ENCODE peak calls at places on chromosome 18, in ten cellular contexts. S is stimulated activated CD4-positive, alpha-beta T cell treated with anti-CD3 and anti-CD28 coated beads, Interleukin-4, amount 100 ng/mL, for 4 hours; H is mucosa of descending colon; G is choroid plexus epithelial cell; V is activated CD8-positive, alpha-beta memory T cell treated with anti-CD3 and anti-CD28 coated beads, Interleukin-2, amount 50 U/mL, for 48 hours; W is fibroblast of pulmonary artery; U is stromal cell of bone marrow; K is astrocyte of the cerebellum; F is NCI-H69; T is NT2/D1. O is an unnamed sample.

GRCh38 chr18:75248426-75249191 is 38.0 kb downstream of the TSHZ1 start:
- DNase-seq in S (no peak), V (no peak), U (no peak), K (no peak), G (no peak), H (no peak), F (peak), T (no peak), W (no peak), O (no peak)

GRCh38 chr18:63869374-63869773 is 18.1 kb upstream of the SERPINB2 start:
- DNase-seq in H (no peak), G (peak), W (peak), V (no peak), S (no peak), T (no peak), K (no peak), U (no peak), F (no peak), O (peak)

GRCh38 chr18:47260138-47260923 is 8.9 kb upstream of the SKOR2 start:
- DNase-seq in K (peak), F (no peak), V (peak), W (peak), U (no peak), T (no peak), H (peak), S (no peak), G (peak), O (no peak)

GRCh38 chr18:32714571-32715148 is 58.2 kb downstream of the KLHL14 start:
- DNase-seq in K (peak), T (peak), V (no peak), W (peak), H (no peak), G (peak), S (no peak), U (peak), F (peak), O (peak)

GRCh38 chr18:49520661-49521145 is 33.7 kb upstream of the C18orf32 start:
- DNase-seq in V (no peak), H (no peak), K (no peak), S (no peak), F (peak), W (peak), G (peak), U (no peak), T (no peak), O (peak)

GRCh38 chr18:62678847-62679535 is 36.4 kb upstream of the PHLPP1 start:
- DNase-seq in S (no peak), T (no peak), K (no peak), G (no peak), V (no peak), F (peak), W (no peak), H (no peak), U (no peak), O (no peak)

GRCh38 chr18:78884502-78884901 is 95.1 kb upstream of the SALL3 start:
- DNase-seq in K (no peak), V (no peak), H (no peak), W (no peak), T (no peak), U (no peak), S (no peak), F (peak), G (no peak), O (no peak)

GRCh38 chr18:8337216-8337615 is 272.0 kb upstream of the RAB12 start:
- DNase-seq in K (no peak), V (no peak), F (no peak), H (no peak), T (no peak), U (no peak), G (no peak), W (peak), S (no peak), O (no peak)

GRCh38 chr18:46260879-46261143 is 156.6 kb downstream of the HAUS1 start:
- DNase-seq in W (no peak), V (no peak), U (no peak), G (no peak), T (no peak), H (no peak), F (no peak), K (no peak), S (no peak), O (no peak)

GRCh38 chr18:24138281-24138883 is 480 bp upstream of the CABYR start:
- DNase-seq in V (no peak), H (no peak), K (no peak), U (no peak), T (no peak), S (no peak), G (no peak), W (peak), F (peak), O (no peak)